ENCODE peak calls at places on chromosomes 2 and 18, in seven cellular contexts. One of them, this sample, is unnamed.

GRCh38 chr18:3758531-3758930 is 308.6 kb downstream of the TGIF1 start:
- DNase-seq in neuronal stem cell: no peak
- DNase-seq in H9: no peak
- DNase-seq in H1: no peak
- DNase-seq in mesenchymal stem cell: peak
- DNase-seq in IMR-90: peak
- DNase-seq in mesendoderm: peak
- DNase-seq in this sample: peak

GRCh38 chr2:86518498-86518897 is 44.7 kb downstream of the CHMP3 start:
- DNase-seq in neuronal stem cell: no peak
- DNase-seq in mesenchymal stem cell: peak
- DNase-seq in mesendoderm: peak
- DNase-seq in IMR-90: no peak
- DNase-seq in H9: no peak
- DNase-seq in H1: no peak
- DNase-seq in this sample: no peak

GRCh38 chr2:82526267-82526666 is 1932.8 kb downstream of the SUCLG1 start:
- DNase-seq in neuronal stem cell: no peak
- DNase-seq in mesenchymal stem cell: no peak
- DNase-seq in IMR-90: no peak
- DNase-seq in H1: no peak
- DNase-seq in H9: no peak
- DNase-seq in mesendoderm: no peak
- DNase-seq in this sample: no peak

GRCh38 chr2:164739966-164740365 is 101.7 kb downstream of the COBLL1 start:
- DNase-seq in H9: no peak
- DNase-seq in H1: no peak
- DNase-seq in mesenchymal stem cell: peak
- DNase-seq in IMR-90: peak
- DNase-seq in mesendoderm: peak
- DNase-seq in neuronal stem cell: no peak
- DNase-seq in this sample: no peak

GRCh38 chr2:84844141-84844540 is 36.7 kb downstream of the TRABD2A start:
- DNase-seq in H9: no peak
- DNase-seq in IMR-90: no peak
- DNase-seq in mesenchymal stem cell: no peak
- DNase-seq in mesendoderm: no peak
- DNase-seq in neuronal stem cell: no peak
- DNase-seq in H1: no peak
- DNase-seq in this sample: no peak

GRCh38 chr2:159600752-159601151 is 15.6 kb downstream of the BAZ2B start:
- DNase-seq in mesenchymal stem cell: peak
- DNase-seq in mesendoderm: peak
- DNase-seq in neuronal stem cell: no peak
- DNase-seq in IMR-90: peak
- DNase-seq in H9: no peak
- DNase-seq in H1: no peak
- DNase-seq in this sample: peak

GRCh38 chr2:237149425-237149824 is 63.7 kb downstream of the COPS8 start:
- DNase-seq in neuronal stem cell: no peak
- DNase-seq in mesenchymal stem cell: peak
- DNase-seq in mesendoderm: no peak
- DNase-seq in IMR-90: peak
- DNase-seq in H9: no peak
- DNase-seq in H1: no peak
- DNase-seq in this sample: no peak

GRCh38 chr2:97935719-97936161 is 60.0 kb downstream of the TMEM131 start:
- DNase-seq in mesendoderm: peak
- DNase-seq in H1: no peak
- DNase-seq in IMR-90: peak
- DNase-seq in H9: no peak
- DNase-seq in neuronal stem cell: peak
- DNase-seq in mesenchymal stem cell: peak
- DNase-seq in this sample: peak

GRCh38 chr2:241592126-241592845 is 33.7 kb downstream of the BOK start:
- DNase-seq in IMR-90: no peak
- DNase-seq in H9: no peak
- DNase-seq in mesendoderm: no peak
- DNase-seq in mesenchymal stem cell: no peak
- DNase-seq in neuronal stem cell: no peak
- DNase-seq in H1: no peak
- DNase-seq in this sample: no peak

GRCh38 chr18:68769423-68769822 is 28.5 kb upstream of the CCDC102B start:
- DNase-seq in IMR-90: no peak
- DNase-seq in mesenchymal stem cell: no peak
- DNase-seq in H1: no peak
- DNase-seq in H9: no peak
- DNase-seq in neuronal stem cell: no peak
- DNase-seq in mesendoderm: no peak
- DNase-seq in this sample: no peak

GRCh38 chr2:72159211-72159610 is 11.5 kb upstream of the CYP26B1 start:
- DNase-seq in H1: no peak
- DNase-seq in neuronal stem cell: no peak
- DNase-seq in IMR-90: no peak
- DNase-seq in mesendoderm: no peak
- DNase-seq in mesenchymal stem cell: no peak
- DNase-seq in H9: no peak
- DNase-seq in this sample: no peak

GRCh38 chr2:157327621-157328102 is 2.0 kb upstream of the ERMN start:
- DNase-seq in H1: peak
- DNase-seq in mesenchymal stem cell: peak
- DNase-seq in mesendoderm: peak
- DNase-seq in H9: peak
- DNase-seq in neuronal stem cell: peak
- DNase-seq in IMR-90: peak
- DNase-seq in this sample: peak

GRCh38 chr2:26735096-26735495 is 29.0 kb upstream of the SLC35F6 start:
- DNase-seq in IMR-90: peak
- DNase-seq in neuronal stem cell: no peak
- DNase-seq in H1: no peak
- DNase-seq in mesenchymal stem cell: peak
- DNase-seq in mesendoderm: no peak
- DNase-seq in H9: no peak
- DNase-seq in this sample: no peak

GRCh38 chr18:76721207-76721996 is 101.0 kb upstream of the ZNF236 start:
- DNase-seq in mesenchymal stem cell: no peak
- DNase-seq in H9: no peak
- DNase-seq in H1: no peak
- DNase-seq in neuronal stem cell: no peak
- DNase-seq in mesendoderm: no peak
- DNase-seq in IMR-90: no peak
- DNase-seq in this sample: no peak

GRCh38 chr18:8091042-8091441 is 518.2 kb upstream of the RAB12 start:
- DNase-seq in H9: no peak
- DNase-seq in H1: no peak
- DNase-seq in mesendoderm: no peak
- DNase-seq in neuronal stem cell: no peak
- DNase-seq in mesenchymal stem cell: no peak
- DNase-seq in IMR-90: no peak
- DNase-seq in this sample: no peak

GRCh38 chr2:175233135-175233719 is 51.7 kb upstream of the ATP5MC3 start:
- DNase-seq in H9: no peak
- DNase-seq in H1: no peak
- DNase-seq in IMR-90: peak
- DNase-seq in mesendoderm: no peak
- DNase-seq in mesenchymal stem cell: peak
- DNase-seq in neuronal stem cell: no peak
- DNase-seq in this sample: no peak

GRCh38 chr2:71524476-71524875 is 71.1 kb downstream of the DYSF start:
- DNase-seq in mesendoderm: no peak
- DNase-seq in neuronal stem cell: no peak
- DNase-seq in H9: peak
- DNase-seq in mesenchymal stem cell: no peak
- DNase-seq in IMR-90: no peak
- DNase-seq in H1: no peak
- DNase-seq in this sample: no peak

GRCh38 chr2:31384771-31385276 is 29.7 kb downstream of the XDH start:
- DNase-seq in neuronal stem cell: no peak
- DNase-seq in mesenchymal stem cell: peak
- DNase-seq in mesendoderm: peak
- DNase-seq in H1: no peak
- DNase-seq in H9: no peak
- DNase-seq in IMR-90: peak
- DNase-seq in this sample: peak

GRCh38 chr18:9333441-9334350 is 877 bp upstream of the TWSG1 start:
- DNase-seq in mesendoderm: no peak
- DNase-seq in mesenchymal stem cell: no peak
- DNase-seq in H1: peak
- DNase-seq in IMR-90: no peak
- DNase-seq in H9: peak
- DNase-seq in neuronal stem cell: no peak
- DNase-seq in this sample: peak

GRCh38 chr18:79975985-79976680 is 11.7 kb downstream of the HSBP1L1 start:
- DNase-seq in IMR-90: no peak
- DNase-seq in H9: no peak
- DNase-seq in neuronal stem cell: no peak
- DNase-seq in H1: no peak
- DNase-seq in mesendoderm: no peak
- DNase-seq in mesenchymal stem cell: no peak
- DNase-seq in this sample: no peak

GRCh38 chr2:156294945-156295580 is 37.5 kb downstream of the NR4A2 start:
- DNase-seq in mesendoderm: no peak
- DNase-seq in H9: no peak
- DNase-seq in H1: no peak
- DNase-seq in IMR-90: no peak
- DNase-seq in mesenchymal stem cell: no peak
- DNase-seq in neuronal stem cell: no peak
- DNase-seq in this sample: no peak

GRCh38 chr2:28370355-28370754 is 22.3 kb upstream of the FOSL2 start:
- DNase-seq in H1: no peak
- DNase-seq in mesenchymal stem cell: no peak
- DNase-seq in IMR-90: no peak
- DNase-seq in neuronal stem cell: no peak
- DNase-seq in H9: no peak
- DNase-seq in mesendoderm: no peak
- DNase-seq in this sample: no peak

GRCh38 chr2:185012643-185013042 is 414.3 kb downstream of the ZNF804A start:
- DNase-seq in IMR-90: peak
- DNase-seq in mesendoderm: peak
- DNase-seq in H9: no peak
- DNase-seq in neuronal stem cell: no peak
- DNase-seq in mesenchymal stem cell: peak
- DNase-seq in H1: no peak
- DNase-seq in this sample: no peak

GRCh38 chr2:13046557-13047165 is 329.9 kb downstream of the TRIB2 start:
- DNase-seq in mesendoderm: no peak
- DNase-seq in IMR-90: peak
- DNase-seq in H1: no peak
- DNase-seq in mesenchymal stem cell: peak
- DNase-seq in H9: no peak
- DNase-seq in neuronal stem cell: no peak
- DNase-seq in this sample: no peak

GRCh38 chr2:64482765-64483504 is 29.0 kb downstream of the LGALSL start:
- DNase-seq in H1: no peak
- DNase-seq in mesenchymal stem cell: peak
- DNase-seq in H9: no peak
- DNase-seq in neuronal stem cell: no peak
- DNase-seq in mesendoderm: peak
- DNase-seq in IMR-90: no peak
- DNase-seq in this sample: peak

GRCh38 chr2:54935389-54935788 is 114.9 kb downstream of the RTN4 start:
- DNase-seq in mesenchymal stem cell: no peak
- DNase-seq in H1: no peak
- DNase-seq in IMR-90: no peak
- DNase-seq in mesendoderm: no peak
- DNase-seq in H9: no peak
- DNase-seq in neuronal stem cell: no peak
- DNase-seq in this sample: no peak
- H3K18ac ChIP-seq in mesenchymal stem cell: no peak
- H3K18ac ChIP-seq in H1: no peak
- H3K18ac ChIP-seq in IMR-90: no peak
- H3K18ac ChIP-seq in mesendoderm: no peak
- H3K18ac ChIP-seq in H9: no peak
- H3K18ac ChIP-seq in neuronal stem cell: no peak
- H3K18ac ChIP-seq in this sample: no peak

GRCh38 chr2:42906557-42907380 is 114.4 kb upstream of the HAAO start:
- DNase-seq in H9: peak
- DNase-seq in mesenchymal stem cell: peak
- DNase-seq in neuronal stem cell: peak
- DNase-seq in H1: no peak
- DNase-seq in IMR-90: peak
- DNase-seq in mesendoderm: peak
- DNase-seq in this sample: no peak
- H3K18ac ChIP-seq in H9: peak
- H3K18ac ChIP-seq in mesenchymal stem cell: peak
- H3K18ac ChIP-seq in neuronal stem cell: peak
- H3K18ac ChIP-seq in H1: peak
- H3K18ac ChIP-seq in IMR-90: peak
- H3K18ac ChIP-seq in mesendoderm: peak
- H3K18ac ChIP-seq in this sample: no peak

GRCh38 chr2:148927010-148927409 is 52.0 kb downstream of the KIF5C start:
- DNase-seq in mesendoderm: peak
- DNase-seq in mesenchymal stem cell: no peak
- DNase-seq in H9: no peak
- DNase-seq in IMR-90: no peak
- DNase-seq in neuronal stem cell: no peak
- DNase-seq in H1: no peak
- DNase-seq in this sample: no peak
- H3K18ac ChIP-seq in mesendoderm: no peak
- H3K18ac ChIP-seq in mesenchymal stem cell: no peak
- H3K18ac ChIP-seq in H9: no peak
- H3K18ac ChIP-seq in IMR-90: no peak
- H3K18ac ChIP-seq in neuronal stem cell: peak
- H3K18ac ChIP-seq in H1: no peak
- H3K18ac ChIP-seq in this sample: no peak

GRCh38 chr2:152456262-152456661 is 121.3 kb downstream of the FMNL2 start:
- DNase-seq in IMR-90: peak
- DNase-seq in neuronal stem cell: no peak
- DNase-seq in H9: no peak
- DNase-seq in mesenchymal stem cell: peak
- DNase-seq in mesendoderm: peak
- DNase-seq in H1: no peak
- DNase-seq in this sample: peak

GRCh38 chr2:152455738-152456137 is 120.8 kb downstream of the FMNL2 start:
- DNase-seq in neuronal stem cell: no peak
- DNase-seq in H9: no peak
- DNase-seq in IMR-90: no peak
- DNase-seq in mesendoderm: no peak
- DNase-seq in H1: no peak
- DNase-seq in mesenchymal stem cell: no peak
- DNase-seq in this sample: no peak

GRCh38 chr2:152458441-152458940 is 123.5 kb downstream of the FMNL2 start:
- DNase-seq in H9: no peak
- DNase-seq in mesendoderm: no peak
- DNase-seq in H1: no peak
- DNase-seq in mesenchymal stem cell: no peak
- DNase-seq in neuronal stem cell: no peak
- DNase-seq in IMR-90: no peak
- DNase-seq in this sample: peak

GRCh38 chr2:152460567-152460966 is 125.6 kb downstream of the FMNL2 start:
- DNase-seq in mesenchymal stem cell: no peak
- DNase-seq in mesendoderm: no peak
- DNase-seq in H1: no peak
- DNase-seq in IMR-90: no peak
- DNase-seq in neuronal stem cell: no peak
- DNase-seq in H9: no peak
- DNase-seq in this sample: no peak

DNA sequence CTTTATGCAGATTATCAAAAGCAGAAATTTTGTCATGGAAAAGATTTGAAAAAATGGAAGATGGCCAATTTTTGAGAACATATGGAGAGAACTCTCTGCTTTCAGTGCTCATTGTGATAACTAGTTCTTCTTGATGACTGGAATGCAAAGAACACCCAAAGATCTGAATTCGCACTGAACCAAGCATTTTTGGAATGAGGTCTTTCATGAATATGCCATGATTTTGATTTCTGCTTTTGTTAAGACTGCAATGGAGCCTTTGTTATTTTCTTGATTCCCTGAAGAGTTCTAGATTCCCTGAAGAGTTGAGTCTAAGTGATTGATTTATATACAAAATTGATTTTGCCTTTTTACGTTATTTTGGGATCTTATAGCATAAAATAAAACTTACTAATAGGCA is 124.1 kb downstream of the FMNL2 start:
- DNase-seq in mesenchymal stem cell: no peak
- DNase-seq in neuronal stem cell: no peak
- DNase-seq in mesendoderm: no peak
- DNase-seq in IMR-90: no peak
- DNase-seq in H1: no peak
- DNase-seq in H9: no peak
- DNase-seq in this sample: peak
- H3K18ac ChIP-seq in mesenchymal stem cell: no peak
- H3K18ac ChIP-seq in neuronal stem cell: no peak
- H3K18ac ChIP-seq in mesendoderm: no peak
- H3K18ac ChIP-seq in IMR-90: no peak
- H3K18ac ChIP-seq in H1: no peak
- H3K18ac ChIP-seq in H9: no peak
- H3K18ac ChIP-seq in this sample: no peak

This sample was measured in trophoblast cell.